ENCODE peak calls at places on chromosome 21, in five cellular contexts. Q is activated naive CD8-positive, alpha-beta T cell treated with anti-CD3 and anti-CD28 coated beads, Interleukin-2, amount 50 U/mL, for 24 hours; F is ovary; N is non-pigmented ciliary epithelial cell; I is progenitor cell of endocrine pancreas. L is an unnamed sample.

GRCh38 chr21:34889287-34889536 is 159.9 kb downstream of the RUNX1 start:
- DNase-seq in Q (peak; percentile 69), N (no peak), I (no peak), F (peak; percentile 57), L (peak; percentile 60)

GRCh38 chr21:31623664-31624063 is 35.8 kb upstream of the SOD1 start:
- DNase-seq in Q (no peak), N (no peak), F (no peak), I (no peak), L (no peak)

GRCh38 chr21:35273331-35273730 is 224.2 kb upstream of the RUNX1 start:
- DNase-seq in F (no peak), N (no peak), I (no peak), Q (no peak), L (no peak)

GRCh38 chr21:42593815-42594157 is 59.6 kb upstream of the PDE9A start:
- DNase-seq in N (no peak), F (no peak), Q (no peak), I (no peak), L (no peak)

GRCh38 chr21:39669976-39670671 is 57.4 kb downstream of the B3GALT5 start:
- DNase-seq in I (no peak), Q (no peak), F (no peak), N (no peak), L (no peak)

GRCh38 chr21:25501448-25501847 is 105.8 kb downstream of the MRPL39 start:
- DNase-seq in F (no peak), Q (no peak), N (no peak), I (no peak), L (no peak)

GRCh38 chr21:35025206-35026152 is 23.6 kb downstream of the RUNX1 start:
- DNase-seq in I (no peak), F (no peak), N (no peak), Q (no peak), L (no peak)

GRCh38 chr21:18832950-18833349 is 429.4 kb upstream of the TMPRSS15 start:
- DNase-seq in F (no peak), N (peak; percentile 66), I (no peak), Q (no peak), L (no peak)

GRCh38 chr21:42038826-42039425 is 28.8 kb upstream of the ZBTB21 start:
- DNase-seq in F (no peak), Q (no peak), N (no peak), I (no peak), L (no peak)

GRCh38 chr21:22223385-22223784 is 1225.2 kb downstream of the NCAM2 start:
- DNase-seq in Q (no peak), I (no peak), N (peak; percentile 24), F (no peak), L (no peak)

GRCh38 chr21:32867587-32867986 is 96.0 kb upstream of the PAXBP1 start:
- DNase-seq in N (no peak), Q (no peak), I (no peak), F (no peak), L (no peak)

GRCh38 chr21:23021481-23021880 is 2023.3 kb downstream of the NCAM2 start:
- DNase-seq in F (no peak), N (no peak), I (no peak), Q (no peak), L (no peak)

GRCh38 chr21:32719085-32719484 is 8.7 kb downstream of the SYNJ1 start:
- DNase-seq in Q (no peak), N (no peak), F (no peak), I (no peak), L (no peak)

GRCh38 chr21:43189936-43190335 is 21.1 kb downstream of the CRYAA start:
- DNase-seq in I (no peak), F (no peak), N (no peak), Q (no peak), L (no peak)

GRCh38 chr21:44353200-44353970 is at the start of gene TRPM2:
- DNase-seq in F (no peak), I (no peak), N (no peak), Q (no peak), L (peak; percentile 88)

GRCh38 chr21:14084701-14085100 is 126.1 kb downstream of the LIPI start:
- DNase-seq in F (no peak), Q (no peak), N (no peak), I (no peak), L (no peak)

GRCh38 chr21:42413500-42413899 is 9.8 kb downstream of the UBASH3A start:
- DNase-seq in N (no peak), I (no peak), F (no peak), Q (peak; percentile 62), L (no peak)

L was measured in psoas muscle.